ENCODE peak calls at places on chromosomes 5 and 9, in five cellular contexts. K is CD8-positive, alpha-beta memory T cell; X is activated naive CD8-positive, alpha-beta T cell treated with anti-CD3 and anti-CD28 coated beads for 36 hours; I is brain microvascular endothelial cell; P is GM19239. U is an unnamed sample.

GRCh38 chr9:120186276-120186675 is 393.7 kb downstream of the CDK5RAP2 start:
- DNase-seq in K (no peak), X (no peak), I (no peak), P (no peak), U (no peak)

GRCh38 chr9:88197781-88198345 is 59.6 kb upstream of the SPATA31C2 start:
- DNase-seq in K (no peak), X (no peak), I (peak), P (no peak), U (peak)

GRCh38 chr5:96329886-96330531 is 103.0 kb downstream of the PCSK1 start:
- DNase-seq in K (no peak), X (no peak), I (no peak), P (no peak), U (no peak)

GRCh38 chr9:78103971-78104433 is 72.4 kb upstream of the GNAQ start:
- DNase-seq in K (no peak), X (peak), I (no peak), P (no peak), U (no peak)

GRCh38 chr5:2886531-2886930 is 135.1 kb upstream of the IRX2 start:
- DNase-seq in K (no peak), X (no peak), I (no peak), P (no peak), U (no peak)

GRCh38 chr9:80090317-80090716 is 518.6 kb downstream of the TLE4 start:
- DNase-seq in K (no peak), X (no peak), I (no peak), P (no peak), U (no peak)

GRCh38 chr5:73116506-73116905 is 3.9 kb upstream of the TMEM171 start:
- DNase-seq in K (no peak), X (no peak), I (no peak), P (no peak), U (no peak)

GRCh38 chr5:78587081-78587774 is 61.3 kb downstream of the LHFPL2 start:
- DNase-seq in K (no peak), X (no peak), I (no peak), P (no peak), U (no peak)

GRCh38 chr5:76175051-76175666 is 92.0 kb downstream of the SV2C start:
- DNase-seq in K (peak), X (peak), I (peak), P (peak), U (peak)

GRCh38 chr5:167030500-167031120 is 1260.8 kb upstream of the WWC1 start:
- DNase-seq in K (no peak), X (no peak), I (no peak), P (no peak), U (no peak)

GRCh38 chr5:176501333-176501732 is 35.9 kb downstream of the RNF44 start:
- DNase-seq in K (no peak), X (no peak), I (peak), P (no peak), U (no peak)

GRCh38 chr9:122991370-122991830 is 42.1 kb upstream of the GPR21 start:
- DNase-seq in K (peak), X (peak), I (peak), P (peak), U (peak)

GRCh38 chr5:45385321-45386058 is 310.7 kb downstream of the HCN1 start:
- DNase-seq in K (no peak), X (no peak), I (peak), P (no peak), U (peak)

GRCh38 chr9:115877852-115878450 is 275.6 kb upstream of the PAPPA start:
- DNase-seq in K (no peak), X (no peak), I (no peak), P (no peak), U (peak)

GRCh38 chr9:77764894-77765780 is 117.0 kb upstream of the GNA14 start:
- DNase-seq in K (no peak), X (no peak), I (peak), P (no peak), U (peak)

GRCh38 chr5:139783436-139783955 is 12.1 kb upstream of the PSD2 start:
- DNase-seq in K (no peak), X (no peak), I (no peak), P (no peak), U (no peak)

GRCh38 chr5:16673241-16673998 is 56.6 kb upstream of the RETREG1 start:
- DNase-seq in K (peak), X (peak), I (no peak), P (no peak), U (no peak)

GRCh38 chr9:81833563-81834345 is 94.5 kb upstream of the SPATA31D4 start:
- DNase-seq in K (no peak), X (no peak), I (no peak), P (no peak), U (peak)

GRCh38 chr9:120592210-120592609 is 12.2 kb upstream of the CDK5RAP2 start:
- DNase-seq in K (no peak), X (no peak), I (no peak), P (no peak), U (no peak)

GRCh38 chr9:134177624-134178393 is 13.4 kb upstream of the RNU6ATAC start:
- DNase-seq in K (no peak), X (no peak), I (no peak), P (no peak), U (no peak)

GRCh38 chr5:151745071-151745705 is 13.2 kb downstream of the ATOX1 start:
- DNase-seq in K (no peak), X (peak), I (peak), P (no peak), U (peak)

GRCh38 chr5:34488984-34489383 is 167.1 kb upstream of the RAI14 start:
- DNase-seq in K (no peak), X (no peak), I (no peak), P (no peak), U (no peak)

GRCh38 chr9:19446361-19446861 is 37.6 kb downstream of the ACER2 start:
- DNase-seq in K (no peak), X (no peak), I (no peak), P (no peak), U (no peak)

GRCh38 chr9:112012026-112012902 is 115.7 kb downstream of the UGCG start:
- DNase-seq in K (no peak), X (peak), I (peak), P (peak), U (peak)

GRCh38 chr5:37660319-37660718 is 179.5 kb downstream of the GDNF start:
- DNase-seq in K (no peak), X (no peak), I (no peak), P (no peak), U (no peak)

GRCh38 chr9:133103183-133103986 is 17.7 kb downstream of the RALGDS start:
- DNase-seq in K (peak), X (peak), I (no peak), P (peak), U (no peak)

GRCh38 chr5:37112383-37112991 is 136.7 kb downstream of the CPLANE1 start:
- DNase-seq in K (no peak), X (no peak), I (no peak), P (no peak), U (no peak)

GRCh38 chr5:9430306-9430705 is 115.6 kb downstream of the SEMA5A start:
- DNase-seq in K (no peak), X (no peak), I (no peak), P (no peak), U (no peak)

GRCh38 chr5:95704150-95704549 is 21.4 kb upstream of the SPATA9 start:
- DNase-seq in K (no peak), X (no peak), I (no peak), P (no peak), U (no peak)

GRCh38 chr5:53942724-53943123 is 367.6 kb downstream of the ARL15 start:
- DNase-seq in K (no peak), X (no peak), I (peak), P (no peak), U (no peak)

GRCh38 chr5:170057311-170057710 is 48.4 kb upstream of the FOXI1 start:
- DNase-seq in K (no peak), X (no peak), I (no peak), P (no peak), U (no peak)

GRCh38 chr5:179680780-179681411 is at the start of gene CBY3:
- DNase-seq in K (no peak), X (no peak), I (no peak), P (no peak), U (no peak)

GRCh38 chr5:145752947-145753346 is 82.2 kb downstream of the PRELID2 start:
- DNase-seq in K (no peak), X (no peak), I (peak), P (no peak), U (peak)

GRCh38 chr5:169265888-169266287 is 35.1 kb downstream of the SLIT3 start:
- DNase-seq in K (no peak), X (no peak), I (no peak), P (no peak), U (peak)

GRCh38 chr9:1087120-1087881 is 37.1 kb downstream of the DMRT2 start:
- DNase-seq in K (no peak), X (no peak), I (no peak), P (no peak), U (no peak)

GRCh38 chr5:164233796-164234195 is 728.4 kb downstream of the MAT2B start:
- DNase-seq in K (no peak), X (no peak), I (no peak), P (no peak), U (no peak)

GRCh38 chr5:43416233-43416987 is 4.2 kb upstream of the CCL28 start:
- DNase-seq in K (no peak), X (no peak), I (no peak), P (no peak), U (no peak)

GRCh38 chr9:121326130-121326838 is 43.8 kb downstream of the STOM start:
- DNase-seq in K (no peak), X (no peak), I (peak), P (no peak), U (peak)

GRCh38 chr5:135887881-135888614 is 7.6 kb downstream of the IL9 start:
- DNase-seq in K (no peak), X (no peak), I (peak), P (no peak), U (peak)